ENCODE peak calls at places on chromosomes 6 and 20, in eight cellular contexts. V is choroid plexus epithelial cell, W is prostate gland, B is cardiac fibroblast, Q is breast epithelium, X is foreskin fibroblast, D is brain microvascular endothelial cell, P is testis. K is an unnamed sample.

GRCh38 chr6:26593278-26594127 is 3.2 kb upstream of the ABT1 start:
- DNase-seq in V (no peak), W (no peak), B (no peak), Q (no peak), X (no peak), D (no peak), P (no peak), K (no peak)

GRCh38 chr6:39430968-39431523 is 108.5 kb upstream of the KCNK16 start:
- DNase-seq in V (peak), W (peak), B (no peak), Q (peak), X (peak), D (no peak), P (peak), K (peak)

GRCh38 chr20:62361799-62362589 is 5.1 kb downstream of the LAMA5 start:
- DNase-seq in V (no peak), W (peak), B (no peak), Q (no peak), X (no peak), D (no peak), P (no peak), K (no peak)

GRCh38 chr20:460707-461106 is 1.6 kb downstream of the TBC1D20 start:
- DNase-seq in V (peak), W (peak), B (peak), Q (no peak), X (peak), D (no peak), P (peak), K (no peak)

GRCh38 chr6:104887350-104887749 is 27.6 kb upstream of the HACE1 start:
- DNase-seq in V (peak), W (no peak), B (peak), Q (no peak), X (peak), D (peak), P (peak), K (no peak)

GRCh38 chr6:7825986-7826385 is 84.6 kb downstream of the TXNDC5 start:
- DNase-seq in V (no peak), W (no peak), B (no peak), Q (no peak), X (no peak), D (no peak), P (no peak), K (no peak)

GRCh38 chr6:145813285-145814034 is 1.1 kb downstream of the FBXO30 start:
- DNase-seq in V (peak), W (no peak), B (peak), Q (no peak), X (peak), D (peak), P (no peak), K (no peak)

GRCh38 chr20:38049800-38050199 is 16.3 kb downstream of the RPRD1B start:
- DNase-seq in V (peak), W (peak), B (peak), Q (no peak), X (peak), D (peak), P (no peak), K (no peak)

DNA sequence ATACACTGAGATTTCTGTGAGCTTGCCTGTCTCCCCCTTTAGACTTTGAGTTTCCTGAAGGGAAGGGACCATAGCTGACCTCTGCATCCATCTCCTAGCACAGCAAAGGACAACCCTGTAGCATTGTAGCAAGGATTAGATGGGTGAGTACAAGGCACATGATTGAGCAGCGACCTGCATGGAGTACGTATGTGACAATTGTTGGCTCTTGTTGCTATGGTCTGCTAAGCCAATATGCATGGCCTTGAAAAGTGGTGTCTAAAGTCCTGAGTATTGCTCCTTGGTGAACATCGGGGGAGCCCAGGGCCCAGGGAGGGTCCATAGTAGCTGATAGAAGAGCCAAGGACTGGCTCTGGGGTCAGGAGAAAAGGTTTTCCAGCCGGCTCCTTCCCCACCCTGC is 365.0 kb upstream of the CHD6 start:
- DNase-seq in V (no peak), W (no peak), B (no peak), Q (no peak), X (no peak), D (no peak), P (no peak), K (no peak)
- H3K4me3 ChIP-seq in V (no peak), W (no peak), B (no peak), Q (no peak), X (no peak), D (no peak), P (no peak), K (no peak)

DNA sequence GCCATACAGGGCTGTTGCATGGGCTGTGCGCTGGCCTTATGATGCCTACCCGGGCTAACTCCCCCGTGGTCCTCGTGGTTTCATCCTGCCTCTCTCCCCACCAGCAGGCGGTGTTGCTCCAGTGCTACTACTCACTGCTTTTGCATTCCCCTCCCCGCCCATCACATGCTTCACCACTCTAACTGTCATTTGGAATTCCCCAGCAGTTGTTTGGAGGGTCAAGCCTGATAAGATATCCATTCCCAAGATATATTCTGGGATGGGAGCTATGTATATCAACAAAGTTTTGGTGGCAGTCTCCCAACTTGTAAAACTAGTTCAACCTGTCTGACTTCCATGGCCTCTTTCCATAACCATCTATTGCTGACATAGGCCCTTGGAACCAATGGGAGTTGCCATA is 233.2 kb upstream of the SOX4 start:
- DNase-seq in V (no peak), W (peak), B (no peak), Q (no peak), X (no peak), D (peak), P (no peak), K (peak)
- TF ChIP-seq CTCF in V (peak), W (no peak), B (no peak), Q (no peak), X (no peak), D (no peak), P (no peak), K (no peak)

DNA sequence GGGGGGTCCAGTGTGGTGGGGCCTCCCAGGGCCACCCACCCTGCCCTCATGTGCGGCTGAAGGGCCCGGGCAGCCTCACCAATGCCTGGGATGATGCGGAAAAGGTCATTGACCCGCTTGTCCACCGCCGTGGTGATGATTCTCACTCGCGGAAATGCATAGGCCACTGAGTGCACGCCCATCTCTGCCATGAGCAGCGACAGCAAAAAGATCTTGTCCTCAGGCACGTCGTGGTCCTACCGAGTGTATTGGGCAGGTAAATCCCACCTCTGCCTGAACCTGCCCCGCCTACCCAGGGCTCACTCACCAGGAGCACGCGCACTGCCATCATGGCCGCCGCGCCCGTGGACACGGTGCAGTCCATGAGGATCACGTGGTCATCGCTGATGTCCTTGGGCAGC is 16.1 kb downstream of the UCKL1 start:
- DNase-seq in V (no peak), W (no peak), B (no peak), Q (no peak), X (no peak), D (no peak), P (no peak), K (no peak)
- H3K4me3 ChIP-seq in V (no peak), W (no peak), B (no peak), Q (no peak), X (no peak), D (no peak), P (no peak), K (no peak)

GRCh38 chr6:4017847-4018193 is 61.1 kb downstream of the FAM217A start:
- DNase-seq in V (peak), W (no peak), B (peak), Q (no peak), X (no peak), D (peak), P (no peak), K (peak)

GRCh38 chr6:4021133-4021861 is 57.6 kb downstream of the FAM217A start:
- DNase-seq in V (peak), W (peak), B (peak), Q (peak), X (peak), D (peak), P (peak), K (peak)

GRCh38 chr6:4020822-4021132 is 58.2 kb downstream of the FAM217A start:
- DNase-seq in V (no peak), W (no peak), B (no peak), Q (no peak), X (no peak), D (no peak), P (no peak), K (no peak)

GRCh38 chr6:4017058-4017457 is 61.9 kb downstream of the FAM217A start:
- DNase-seq in V (no peak), W (no peak), B (no peak), Q (no peak), X (no peak), D (no peak), P (no peak), K (no peak)

DNA sequence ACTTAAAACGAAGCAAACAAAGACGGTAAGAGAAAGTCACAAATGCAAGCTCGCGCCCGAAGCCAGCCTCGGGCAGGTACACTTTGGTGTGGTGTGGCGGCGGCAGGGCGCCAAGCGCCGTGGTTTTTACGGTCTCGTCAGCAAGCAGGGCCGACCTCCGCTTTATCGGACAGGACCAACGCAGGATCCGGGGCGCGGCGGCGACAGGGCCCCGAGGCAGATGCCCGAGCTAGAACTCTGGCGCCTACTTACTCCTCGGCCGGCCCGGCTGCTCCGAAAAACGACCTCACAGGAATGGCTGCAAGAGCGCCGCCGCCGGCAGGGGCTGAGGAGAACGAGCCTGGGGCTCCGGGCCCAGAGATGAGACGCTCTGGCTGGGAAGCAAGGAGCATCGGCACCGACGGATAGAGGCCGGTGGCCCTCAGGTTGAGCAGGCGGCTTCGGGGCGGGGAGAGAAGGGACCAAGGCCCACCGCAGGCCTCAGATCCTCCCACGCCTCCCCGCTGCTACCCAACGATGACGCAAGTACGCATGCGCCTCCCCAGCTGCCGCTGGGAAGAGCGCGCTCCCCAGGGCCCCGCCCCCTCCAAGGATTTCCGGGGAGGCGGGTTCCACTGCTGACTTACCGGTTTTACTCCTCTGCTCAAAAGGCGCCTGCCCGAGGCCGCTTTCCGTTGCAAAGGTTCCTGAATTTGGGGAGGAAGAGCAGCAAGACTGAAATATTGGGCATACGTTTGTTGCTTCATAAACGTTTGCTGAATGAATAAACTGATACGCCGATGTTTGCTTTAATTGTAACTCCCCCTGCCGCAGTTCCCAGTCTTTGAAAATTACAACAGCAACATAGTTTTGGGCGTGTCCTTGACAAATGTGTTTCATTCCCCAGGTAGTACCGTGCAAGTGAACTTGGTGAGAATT is 60.5 kb downstream of the FAM217A start:
- DNase-seq in V (peak), W (peak), B (peak), Q (peak), X (peak), D (peak), P (peak), K (peak)
- TF ChIP-seq CTCF in V (peak), W (no peak), B (peak), Q (peak), X (peak), D (peak), P (peak), K (peak)

GRCh38 chr20:4053071-4053470 is 37.7 kb upstream of the RNF24 start:
- DNase-seq in V (no peak), W (no peak), B (no peak), Q (no peak), X (no peak), D (no peak), P (no peak), K (no peak)
- H3K4me3 ChIP-seq in V (no peak), W (no peak), B (no peak), Q (no peak), X (no peak), D (no peak), P (no peak), K (no peak)

GRCh38 chr6:130843575-130844320 is 16.5 kb downstream of the SMLR1 start:
- DNase-seq in V (peak), W (no peak), B (peak), Q (no peak), X (peak), D (peak), P (no peak), K (no peak)
- TF ChIP-seq CTCF in V (peak), W (peak), B (peak), Q (no peak), X (peak), D (peak), P (peak), K (peak)

GRCh38 chr6:147677647-147678046 is 169.2 kb downstream of the SAMD5 start:
- DNase-seq in V (no peak), W (no peak), B (no peak), Q (no peak), X (no peak), D (no peak), P (no peak), K (no peak)
- H3K4me3 ChIP-seq in V (no peak), W (no peak), B (no peak), Q (no peak), X (no peak), D (no peak), P (no peak), K (no peak)

DNA sequence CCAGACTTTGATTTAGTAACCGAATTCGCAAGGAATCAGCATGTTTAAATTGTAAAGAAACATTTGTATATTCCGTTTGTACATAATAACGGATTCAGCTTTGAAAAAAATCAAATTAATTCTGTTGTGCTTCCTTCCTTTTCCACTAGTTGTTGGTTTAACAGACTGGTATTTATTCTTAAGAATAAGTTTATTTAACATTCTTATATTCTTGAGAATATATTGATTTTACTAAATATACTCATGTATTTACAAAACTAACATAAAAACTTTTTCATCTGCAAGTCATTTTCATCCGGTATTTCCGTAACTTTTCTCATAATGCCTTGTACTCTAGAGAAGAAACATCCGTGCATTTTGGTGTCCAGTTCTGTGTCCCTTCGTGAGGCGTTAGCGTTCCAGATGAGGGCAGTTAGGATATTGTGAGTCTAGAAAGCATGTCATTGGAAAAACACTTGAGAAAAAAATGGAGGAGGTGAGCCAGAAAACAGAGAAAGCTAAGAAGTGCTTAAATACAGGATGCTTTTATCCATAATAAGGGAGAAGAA is 1.6 kb downstream of the WRNIP1 start:
- DNase-seq in V (no peak), W (no peak), B (no peak), Q (no peak), X (no peak), D (no peak), P (no peak), K (no peak)
- TF ChIP-seq CTCF in V (peak), W (no peak), B (peak), Q (no peak), X (no peak), D (no peak), P (no peak), K (no peak)

GRCh38 chr6:139887275-139887674 is 512.8 kb upstream of the CITED2 start:
- DNase-seq in V (no peak), W (no peak), B (no peak), Q (no peak), X (no peak), D (no peak), P (no peak), K (no peak)

GRCh38 chr6:139886396-139886795 is 511.9 kb upstream of the CITED2 start:
- DNase-seq in V (no peak), W (no peak), B (no peak), Q (no peak), X (no peak), D (no peak), P (no peak), K (no peak)

GRCh38 chr6:139883776-139884175 is 509.3 kb upstream of the CITED2 start:
- DNase-seq in V (peak), W (no peak), B (peak), Q (no peak), X (no peak), D (no peak), P (no peak), K (no peak)

GRCh38 chr6:139891471-139891870 is 517.0 kb upstream of the CITED2 start:
- DNase-seq in V (peak), W (no peak), B (no peak), Q (no peak), X (peak), D (peak), P (no peak), K (no peak)

DNA sequence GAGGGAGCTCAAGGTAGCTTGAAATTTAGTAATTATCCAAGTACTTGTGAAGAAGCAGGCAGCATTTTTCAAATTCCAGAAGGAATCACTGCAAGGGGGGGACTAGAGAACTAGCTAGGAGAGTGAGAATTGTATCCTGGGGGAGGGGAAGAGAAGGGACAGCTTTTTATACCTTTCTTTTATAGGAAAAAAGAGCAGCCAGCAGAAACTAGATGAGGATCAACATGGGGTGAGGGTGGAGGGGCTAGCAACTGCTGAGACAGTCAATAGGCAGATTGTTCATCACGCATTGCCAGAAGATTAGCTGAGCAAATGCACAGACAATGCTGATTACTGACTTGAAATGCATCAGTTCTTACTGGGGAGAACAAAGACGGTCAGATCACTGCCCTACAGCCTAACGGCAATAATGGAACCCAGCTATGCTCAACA is 514.3 kb upstream of the CITED2 start:
- DNase-seq in V (peak), W (no peak), B (peak), Q (no peak), X (no peak), D (no peak), P (no peak), K (peak)
- H3K4me3 ChIP-seq in V (no peak), W (no peak), B (no peak), Q (no peak), X (no peak), D (no peak), P (no peak), K (no peak)